ENCODE peak calls at places on chromosomes 1 and 21, in seven cellular contexts. D is neural progenitor cell; P is mesothelial cell of epicardium; V is mucosa of gallbladder; J is naive B cell; I is stimulated activated CD4-positive, alpha-beta T cell treated with anti-CD3 and anti-CD28 coated beads, TNF-alpha, amount 100 ng/mL, for 4 hours; L is DMS153. A is an unnamed sample.

GRCh38 chr1:100261686-100262085 is 4.3 kb upstream of the RTCA start:
- DNase-seq in D (no peak), P (no peak), V (no peak), J (no peak), I (no peak), L (no peak), A (no peak)

GRCh38 chr1:20588634-20589225 is at the start of gene CDA:
- DNase-seq in D (no peak), P (no peak), V (no peak), J (no peak), I (no peak), L (no peak), A (no peak)

GRCh38 chr21:28392436-28392835 is 600.2 kb downstream of the LTN1 start:
- DNase-seq in D (no peak), P (no peak), V (no peak), J (no peak), I (no peak), L (no peak), A (no peak)

GRCh38 chr1:159188375-159188788 is 16.3 kb upstream of the ACKR1 start:
- DNase-seq in D (peak), P (peak), V (peak), J (peak), I (no peak), L (peak), A (peak)

GRCh38 chr1:55073187-55073916 is 34.0 kb downstream of the PCSK9 start:
- DNase-seq in D (no peak), P (no peak), V (no peak), J (no peak), I (no peak), L (no peak), A (no peak)

GRCh38 chr1:205147191-205147590 is 25.4 kb upstream of the RBBP5 start:
- DNase-seq in D (no peak), P (no peak), V (no peak), J (no peak), I (no peak), L (no peak), A (peak)

GRCh38 chr1:167488786-167489185 is 29.5 kb downstream of the CD247 start:
- DNase-seq in D (peak), P (no peak), V (no peak), J (no peak), I (no peak), L (no peak), A (no peak)

GRCh38 chr1:67590329-67590728 is 94.7 kb upstream of the GADD45A start:
- DNase-seq in D (no peak), P (no peak), V (peak), J (no peak), I (no peak), L (no peak), A (no peak)

GRCh38 chr1:44036409-44037111 is 5.3 kb upstream of the SLC6A9 start:
- DNase-seq in D (peak), P (peak), V (peak), J (peak), I (peak), L (peak), A (peak)

GRCh38 chr1:21626921-21627339 is 42.2 kb downstream of the RAP1GAP start:
- DNase-seq in D (no peak), P (no peak), V (no peak), J (no peak), I (no peak), L (no peak), A (peak)

GRCh38 chr1:71562298-71562697 is 481.5 kb upstream of the ZRANB2 start:
- DNase-seq in D (no peak), P (no peak), V (no peak), J (no peak), I (no peak), L (no peak), A (no peak)

GRCh38 chr1:168939131-168939946 is 167.2 kb upstream of the ATP1B1 start:
- DNase-seq in D (no peak), P (no peak), V (no peak), J (no peak), I (no peak), L (peak), A (peak)

GRCh38 chr21:30044447-30045064 is 104.8 kb upstream of the GRIK1 start:
- DNase-seq in D (peak), P (no peak), V (no peak), J (no peak), I (no peak), L (no peak), A (no peak)

A was measured in adrenal gland.